ENCODE peak calls at places on chromosome 18, in four cellular contexts. I is NT2/D1, Q is left ventricle myocardium inferior, S is transverse colon. M is an unnamed sample.

GRCh38 chr18:76476665-76477561 is 18.1 kb downstream of the ZNF516 start:
- DNase-seq in S (no peak), I (no peak), Q (no peak), M (no peak)

GRCh38 chr18:13520306-13520705 is 206.1 kb downstream of the FAM210A start:
- DNase-seq in Q (peak), I (no peak), S (no peak), M (no peak)

GRCh38 chr18:28767781-28768211 is 590.9 kb upstream of the CDH2 start:
- DNase-seq in S (no peak), I (no peak), Q (no peak), M (no peak)

GRCh38 chr18:48947583-48947982 is 3.2 kb downstream of the SMAD7 start:
- DNase-seq in S (no peak), I (no peak), Q (peak), M (no peak)

GRCh38 chr18:75218524-75218923 is 7.9 kb downstream of the TSHZ1 start:
- DNase-seq in Q (no peak), I (no peak), S (peak), M (no peak)

GRCh38 chr18:31720867-31721266 is 36.5 kb upstream of the B4GALT6 start:
- DNase-seq in S (no peak), Q (no peak), I (no peak), M (no peak)

GRCh38 chr18:58417752-58418151 is 211.1 kb downstream of the ALPK2 start:
- DNase-seq in S (no peak), I (no peak), Q (no peak), M (no peak)

GRCh38 chr18:9516437-9517064 is 41.2 kb downstream of the RALBP1 start:
- DNase-seq in Q (no peak), I (no peak), S (no peak), M (no peak)

GRCh38 chr18:69895081-69896047 is 52.3 kb downstream of the CD226 start:
- DNase-seq in S (no peak), Q (no peak), I (no peak), M (no peak)

GRCh38 chr18:73987247-73987980 is 160.2 kb downstream of the FBXO15 start:
- DNase-seq in Q (no peak), S (no peak), I (no peak), M (no peak)

GRCh38 chr18:69250305-69251151 is 150.2 kb upstream of the DOK6 start:
- DNase-seq in Q (no peak), S (no peak), I (no peak), M (no peak)

GRCh38 chr18:5103693-5104092 is 93.4 kb downstream of the AKAIN1 start:
- DNase-seq in S (no peak), I (no peak), Q (no peak), M (no peak)

M was measured in iPS DF 6.9.